ENCODE peak calls at places on chromosomes 7 and 10, in four cellular contexts. L is fibroblast of lung, R is body of pancreas, M is PC-9. W is an unnamed sample. For H3K27me3, the result is how much of the 10 kb centered on the place peaks cover.

GRCh38 chr10:33860994-33861393 is 526.5 kb upstream of the NRP1 start:
- DNase-seq in L (no peak), R (no peak), M (no peak), W (no peak)

GRCh38 chr10:129963076-129963830 is 821 bp downstream of the EBF3 start:
- DNase-seq in L (peak), R (no peak), M (no peak), W (no peak)

GRCh38 chr10:86261933-86262665 is 104.5 kb downstream of the GRID1 start:
- DNase-seq in L (no peak), R (peak), M (peak), W (no peak)

GRCh38 chr7:131066635-131067034 is 261.0 kb upstream of the MKLN1 start:
- DNase-seq in L (peak), R (no peak), M (no peak), W (no peak)

GRCh38 chr10:475709-476457 is 213.6 kb downstream of the DIP2C start:
- DNase-seq in L (no peak), R (no peak), M (no peak), W (no peak)

GRCh38 chr7:2639994-2640830 is 8.4 kb downstream of the TTYH3 start:
- DNase-seq in L (no peak), R (peak), M (peak), W (no peak)

GRCh38 chr10:90614631-90615030 is 243.2 kb downstream of the HTR7 start:
- DNase-seq in L (no peak), R (no peak), M (no peak), W (no peak)

GRCh38 chr7:23022258-23022745 is 8.4 kb upstream of the HYCC1 start:
- DNase-seq in L (peak), R (no peak), M (no peak), W (no peak)

GRCh38 chr10:69290993-69291392 is 12.7 kb downstream of the HK1 start:
- DNase-seq in L (no peak), R (no peak), M (no peak), W (peak)

GRCh38 chr7:80823066-80823465 is 95.8 kb downstream of the SEMA3C start:
- DNase-seq in L (no peak), R (no peak), M (no peak), W (no peak)

GRCh38 chr7:148999166-148999565 is 29.1 kb downstream of the PDIA4 start:
- DNase-seq in L (no peak), R (no peak), M (no peak), W (no peak)

GRCh38 chr7:100342761-100343160 is 15.2 kb upstream of the PILRB start:
- DNase-seq in L (no peak), R (no peak), M (no peak), W (no peak)

GRCh38 chr7:155580367-155580766 is 34.0 kb upstream of the CNPY1 start:
- DNase-seq in L (no peak), R (no peak), M (no peak), W (no peak)

GRCh38 chr7:143012001-143012400 is 14.9 kb downstream of the OR9A2 start:
- DNase-seq in L (no peak), R (no peak), M (no peak), W (no peak)

DNA sequence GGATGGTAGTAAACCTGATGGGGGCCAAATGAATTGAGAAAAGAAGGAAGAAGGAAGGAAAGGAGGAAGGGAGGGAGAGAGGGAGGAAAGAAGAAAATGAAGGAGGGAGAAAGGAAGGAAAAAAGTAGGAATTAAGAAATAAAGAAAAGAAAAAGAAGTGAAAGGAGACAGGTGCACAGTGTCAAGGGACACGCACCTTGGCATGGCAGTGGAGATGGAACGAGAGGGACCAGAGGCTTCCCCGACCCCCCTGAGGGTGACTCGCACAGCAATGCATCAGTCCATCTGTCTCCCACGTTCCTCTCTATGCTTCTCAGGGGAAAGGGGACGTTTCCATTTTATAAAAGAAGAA is 199.6 kb downstream of the CXCL12 start:
- DNase-seq in L (no peak), R (no peak), M (no peak), W (no peak)
- H3K27ac ChIP-seq in L (no peak), R (no peak), M (no peak), W (no peak)

GRCh38 chr7:102208826-102209225 is 77.8 kb upstream of the SH2B2 start:
- DNase-seq in L (no peak), R (no peak), M (no peak), W (no peak)
- H3K27me3 ChIP-seq in L (under half), R (under half), M (under half), W (under half)

DNA sequence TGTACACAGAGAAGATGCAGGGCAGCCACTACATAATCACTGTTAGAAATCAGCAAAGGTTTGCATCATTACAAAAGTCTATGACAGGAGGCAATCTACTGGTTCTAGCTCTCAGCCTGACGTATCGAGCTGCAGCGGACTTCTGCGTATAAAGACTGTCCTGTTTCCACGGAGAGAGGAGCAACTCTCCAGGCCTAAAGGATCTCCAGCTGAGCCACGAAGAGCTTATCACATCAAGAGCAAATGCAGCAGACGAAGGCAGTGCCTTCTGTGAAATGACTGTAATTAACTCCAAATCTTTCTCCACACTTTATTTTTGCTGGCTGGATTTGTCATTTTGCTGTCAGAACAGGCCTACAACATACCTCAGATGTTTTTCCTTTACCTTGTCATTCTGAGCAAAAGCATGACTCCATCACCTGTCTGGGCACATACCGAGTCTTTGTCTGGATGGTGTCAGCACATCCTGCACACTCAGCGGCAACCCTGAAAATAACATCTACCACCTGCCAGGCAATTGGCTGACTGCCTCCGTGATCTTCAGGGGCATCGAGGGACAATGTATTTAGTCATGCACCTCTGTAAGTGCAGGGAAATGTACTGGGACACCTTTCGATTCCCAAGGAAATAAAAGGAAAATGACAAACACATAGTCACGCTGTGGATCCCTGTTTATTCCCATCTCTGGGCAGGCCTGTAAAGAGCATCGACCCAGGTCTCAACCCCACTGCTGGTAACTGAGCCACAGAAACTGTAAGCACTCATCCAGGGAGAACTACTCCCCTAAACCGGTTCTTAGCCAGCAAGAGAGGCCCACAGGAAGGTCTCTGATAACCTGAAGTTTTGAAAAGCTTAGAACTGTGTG is 26.3 kb upstream of the SH3PXD2A start:
- DNase-seq in L (no peak), R (no peak), M (no peak), W (peak)
- H3K27ac ChIP-seq in L (no peak), R (no peak), M (no peak), W (peak)

DNA sequence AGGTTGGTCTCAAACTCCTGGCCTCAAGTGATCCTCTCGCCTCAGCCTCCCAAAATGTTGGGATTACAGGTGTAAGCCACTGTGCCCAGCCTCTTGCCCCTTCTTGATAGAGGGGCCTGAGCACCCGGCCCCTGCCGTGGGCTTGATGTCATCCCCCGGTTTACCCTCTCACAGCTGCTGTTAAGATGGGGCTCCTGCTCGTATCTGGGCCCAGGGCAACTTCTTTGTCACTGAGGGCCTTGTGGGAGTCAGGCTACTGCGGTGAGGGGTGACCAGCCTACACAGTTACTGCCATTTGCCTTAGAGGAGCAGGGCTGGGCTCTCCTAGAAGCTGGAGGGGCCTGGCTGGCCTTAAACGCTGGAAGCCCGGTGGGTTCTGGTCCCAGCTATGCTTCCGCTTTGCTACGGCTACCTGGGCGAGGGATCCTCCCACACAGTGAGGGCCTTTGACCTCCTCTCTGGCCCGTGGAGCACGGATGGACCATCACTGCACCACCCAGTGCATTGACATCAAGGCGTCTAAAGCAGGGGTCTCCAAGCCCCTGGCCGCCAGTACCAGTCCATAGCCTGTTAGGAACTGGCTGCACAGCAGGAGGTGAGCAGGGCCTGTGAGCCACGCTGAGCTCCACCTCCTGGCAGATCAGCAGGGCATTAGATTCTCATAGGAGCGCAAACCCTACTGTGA is 1.1 kb upstream of the TMEM130 start:
- DNase-seq in L (no peak), R (no peak), M (no peak), W (no peak)
- H3K27me3 ChIP-seq in L (under half), R (under half), M (under half), W (half or more)

DNA sequence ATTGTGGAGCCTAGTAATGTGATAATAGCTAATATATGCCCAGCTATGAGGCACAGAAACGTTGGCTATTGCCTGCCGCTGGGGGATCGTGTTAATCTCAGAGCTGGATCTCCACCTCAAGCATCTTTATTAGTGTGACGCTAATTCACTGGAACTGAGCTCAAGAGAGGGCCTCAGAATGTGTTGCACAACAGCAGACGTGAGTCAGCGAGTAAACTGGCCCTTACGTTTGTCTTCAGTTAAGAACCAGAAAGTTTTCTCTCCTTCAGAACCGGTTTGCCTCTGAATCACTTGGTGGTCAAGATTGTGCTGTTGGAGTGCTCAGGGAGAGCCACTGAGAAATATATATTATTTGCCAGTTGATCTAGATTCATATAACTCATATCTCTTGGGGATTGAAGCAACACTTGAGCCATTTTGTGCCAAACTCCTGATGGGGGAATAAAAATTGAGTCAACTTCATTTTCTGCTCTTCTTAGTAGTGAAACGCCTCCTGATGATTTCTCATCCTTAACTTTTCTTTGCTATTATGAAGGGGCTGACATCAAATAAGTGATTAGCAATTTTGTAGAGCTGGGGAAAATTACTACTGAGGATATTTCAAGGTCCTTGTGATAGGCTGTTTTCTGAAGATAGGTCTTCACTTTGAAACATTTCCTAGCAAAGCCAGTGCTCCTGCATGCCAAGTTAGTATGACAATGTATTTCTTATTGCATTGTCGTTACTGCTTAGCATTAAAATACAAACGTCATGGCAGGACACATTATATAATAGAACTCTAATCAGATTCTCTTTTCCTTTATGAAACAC is 22.3 kb downstream of the BZW2 start:
- DNase-seq in L (peak), R (peak), M (peak), W (peak)
- H3K27ac ChIP-seq in L (peak), R (no peak), M (peak), W (peak)

GRCh38 chr7:96997512-96998032 is 7.8 kb upstream of the DLX6 start:
- DNase-seq in L (no peak), R (no peak), M (no peak), W (no peak)

GRCh38 chr7:96998333-96998732 is 7.0 kb upstream of the DLX6 start:
- DNase-seq in L (no peak), R (no peak), M (no peak), W (no peak)

GRCh38 chr7:96996937-96997511 is 8.3 kb upstream of the DLX6 start:
- DNase-seq in L (no peak), R (no peak), M (no peak), W (no peak)

GRCh38 chr7:96995406-96996110 is 9.8 kb upstream of the DLX6 start:
- DNase-seq in L (no peak), R (no peak), M (no peak), W (no peak)

DNA sequence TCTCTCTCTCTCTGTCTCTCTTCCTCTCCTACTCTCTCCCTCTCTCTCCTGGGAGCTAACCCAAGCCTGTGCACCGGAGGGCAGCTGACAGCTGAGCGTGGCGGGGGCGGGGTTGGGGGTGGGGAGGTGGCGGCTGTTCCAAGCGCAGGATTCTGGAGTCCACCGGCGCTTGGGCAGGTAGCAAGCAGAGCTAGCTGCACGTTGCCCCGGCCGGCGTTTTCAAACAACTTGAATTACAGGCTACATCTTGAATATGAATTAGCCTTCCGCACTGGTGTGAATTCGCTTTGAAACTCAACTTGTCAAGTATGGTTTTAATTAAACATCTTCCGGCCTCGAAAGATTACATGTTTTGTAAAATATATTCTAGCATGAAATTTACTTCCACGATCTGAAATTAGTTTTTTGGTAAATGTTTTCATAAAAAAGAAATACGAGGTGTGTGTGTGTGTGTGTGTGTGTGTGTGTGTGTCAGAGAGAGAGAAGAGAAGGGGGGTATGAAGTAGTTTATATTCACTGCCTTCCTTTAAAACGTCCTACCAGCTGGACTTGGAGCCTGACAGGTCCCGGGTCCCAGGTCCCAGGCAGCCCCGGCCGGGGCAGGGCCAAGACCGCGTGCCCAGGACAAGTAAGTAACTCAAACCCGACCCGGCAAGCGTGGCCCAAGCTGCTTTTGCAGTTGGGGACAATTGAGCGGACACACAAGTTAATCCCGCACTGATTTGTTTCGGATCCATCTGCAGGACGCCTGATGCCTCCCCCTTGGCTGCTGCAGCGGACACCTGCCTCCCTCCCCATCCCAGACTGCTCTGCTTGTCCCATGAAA is 9.0 kb upstream of the DLX6 start:
- DNase-seq in L (no peak), R (no peak), M (no peak), W (no peak)
- H3K27me3 ChIP-seq in L (half or more), R (under half), M (under half), W (half or more)

DNA sequence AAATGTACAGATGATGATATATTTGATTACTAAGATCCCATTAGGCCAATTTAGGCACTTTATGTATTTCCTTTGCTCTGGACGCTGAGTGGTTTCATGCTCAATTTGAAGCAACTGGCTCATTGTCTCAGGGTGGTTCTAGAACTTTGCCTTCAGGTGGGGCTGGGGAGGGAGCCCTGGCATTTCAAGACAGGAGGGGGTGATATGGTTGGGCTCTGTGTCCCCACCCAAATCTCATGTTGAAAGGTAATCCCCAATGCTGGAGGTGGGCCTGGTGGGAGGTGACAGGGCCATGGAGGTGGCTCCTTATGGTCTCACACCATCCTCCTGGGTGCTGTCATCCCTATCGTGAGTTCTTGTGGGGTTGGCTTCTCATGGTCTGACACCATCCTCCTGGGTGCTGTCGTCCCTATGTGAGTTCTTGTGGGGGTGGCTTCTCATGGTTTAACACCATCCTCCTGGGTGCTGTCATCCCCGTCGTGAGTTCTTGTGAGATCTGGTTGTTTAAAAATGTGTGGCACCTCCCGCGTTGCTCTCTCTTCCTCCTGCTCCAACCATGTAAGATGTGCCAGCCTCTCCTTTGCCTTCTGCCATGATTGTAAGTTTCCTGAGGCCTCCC is 151.5 kb upstream of the KLF6 start:
- DNase-seq in L (no peak), R (no peak), M (no peak), W (no peak)
- H3K27ac ChIP-seq in L (peak), R (peak), M (no peak), W (peak)

DNA sequence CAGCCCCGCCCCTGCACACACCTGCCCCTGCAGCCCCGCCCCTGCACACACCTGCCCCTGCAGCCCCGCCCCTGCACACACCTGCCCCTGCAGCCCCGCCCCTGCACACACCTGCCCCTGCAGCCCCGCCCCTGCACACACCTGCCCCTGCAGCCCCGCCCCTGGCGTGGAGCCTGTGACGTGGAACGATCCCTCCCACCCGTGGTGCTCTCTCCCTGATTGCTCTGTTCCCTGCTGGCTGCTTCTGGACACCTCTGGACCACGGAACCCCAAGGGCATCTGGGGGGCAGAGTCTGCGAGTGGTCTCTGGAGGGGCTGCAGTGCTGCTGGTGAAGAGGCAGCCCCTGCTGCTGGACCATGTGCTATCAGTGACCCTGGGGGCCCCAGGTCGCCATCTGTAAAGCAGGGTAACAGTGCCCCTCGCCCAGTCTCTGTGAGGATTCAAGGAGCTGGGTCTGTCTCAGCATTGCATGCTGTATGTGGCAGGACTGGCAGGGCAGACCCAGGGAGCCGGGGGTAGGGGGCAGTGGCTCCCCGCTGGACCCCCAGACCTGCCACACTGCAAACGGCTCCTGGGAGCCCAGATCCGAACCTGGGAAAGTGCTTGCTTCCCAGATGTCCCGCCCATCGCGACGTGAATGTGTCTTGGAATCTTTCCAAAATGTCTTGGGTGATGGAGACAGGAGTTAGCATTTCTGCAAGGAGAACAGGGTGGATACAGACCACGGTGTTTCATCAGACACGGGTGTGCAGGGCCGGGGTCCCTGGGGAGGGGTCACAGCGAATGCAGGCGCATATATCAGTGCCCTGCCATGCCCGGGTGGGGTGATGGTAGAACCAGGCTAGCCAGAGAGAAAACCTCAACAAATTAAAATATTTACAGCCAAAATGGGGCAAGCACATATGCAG is 27.9 kb upstream of the NKX6-2 start:
- DNase-seq in L (no peak), R (no peak), M (no peak), W (no peak)
- H3K27me3 ChIP-seq in L (under half), R (under half), M (half or more), W (half or more)

W was measured in left ventricle myocardium inferior.